ENCODE peak calls at places on chromosomes 11 and 22, in five cellular contexts. R is A549, Z is K562, A is SK-N-SH, U is GM12878. M is an unnamed sample.

GRCh38 chr11:69546735-69547370 is 65.4 kb downstream of the LINC01488 start:
- DNase-seq in R (no peak), Z (no peak), A (no peak), U (peak), M (no peak)

GRCh38 chr22:35620624-35621245 is 3.6 kb upstream of the MB start:
- DNase-seq in R (no peak), Z (no peak), A (peak), U (no peak), M (peak)

GRCh38 chr11:59865031-59865430 is 1.3 kb downstream of the TCN1 start:
- DNase-seq in R (no peak), Z (no peak), A (no peak), U (no peak), M (no peak)

GRCh38 chr22:35805466-35805865 is 87.8 kb downstream of the APOL5 start:
- DNase-seq in R (no peak), Z (no peak), A (no peak), U (no peak), M (no peak)

GRCh38 chr11:114773541-114774338 is 95.4 kb downstream of the NXPE2 start:
- DNase-seq in R (no peak), Z (no peak), A (no peak), U (no peak), M (no peak)

GRCh38 chr11:79242616-79243015 is 198.2 kb downstream of the TENM4 start:
- DNase-seq in R (no peak), Z (no peak), A (no peak), U (no peak), M (no peak)

GRCh38 chr11:76769071-76769560 is 14.0 kb upstream of the TSKU start:
- DNase-seq in R (no peak), Z (no peak), A (no peak), U (no peak), M (peak)

GRCh38 chr11:17855531-17856290 is 121.1 kb downstream of the KCNC1 start:
- DNase-seq in R (no peak), Z (no peak), A (no peak), U (no peak), M (no peak)

GRCh38 chr11:19968860-19969259 is 191.4 kb downstream of the DBX1 start:
- DNase-seq in R (no peak), Z (no peak), A (no peak), U (no peak), M (no peak)

GRCh38 chr11:122748968-122749687 is 89.2 kb upstream of the CRTAM start:
- DNase-seq in R (no peak), Z (no peak), A (no peak), U (peak), M (peak)

GRCh38 chr11:116420770-116421528 is 351.8 kb downstream of the BUD13 start:
- DNase-seq in R (no peak), Z (no peak), A (no peak), U (no peak), M (no peak)

GRCh38 chr11:64231536-64231935 is 1.2 kb downstream of the DNAJC4 start:
- DNase-seq in R (no peak), Z (no peak), A (no peak), U (no peak), M (no peak)

GRCh38 chr22:46055176-46055850 is 78.4 kb upstream of the WNT7B start:
- DNase-seq in R (no peak), Z (no peak), A (peak), U (no peak), M (no peak)

GRCh38 chr22:41267958-41268357 is 18.0 kb downstream of the RANGAP1 start:
- DNase-seq in R (no peak), Z (no peak), A (no peak), U (no peak), M (no peak)

GRCh38 chr11:77253690-77254089 is 47.8 kb downstream of the GDPD4 start:
- DNase-seq in R (no peak), Z (no peak), A (no peak), U (no peak), M (no peak)

GRCh38 chr22:23698094-23698493 is 7.3 kb downstream of the RGL4 start:
- DNase-seq in R (no peak), Z (no peak), A (no peak), U (no peak), M (no peak)

GRCh38 chr22:22141771-22142591 is 102.6 kb upstream of the VPREB1 start:
- DNase-seq in R (no peak), Z (no peak), A (no peak), U (no peak), M (no peak)

GRCh38 chr11:114197799-114198500 is 98.2 kb upstream of the NNMT start:
- DNase-seq in R (no peak), Z (no peak), A (no peak), U (no peak), M (peak)

GRCh38 chr22:39229688-39230260 is 15.0 kb downstream of the PDGFB start:
- DNase-seq in R (no peak), Z (no peak), A (no peak), U (no peak), M (no peak)

GRCh38 chr11:118152552-118153471 is at the start of gene SCN4B:
- DNase-seq in R (peak), Z (peak), A (peak), U (no peak), M (peak)

GRCh38 chr11:13339196-13340153 is 61.9 kb downstream of the BMAL1 start:
- DNase-seq in R (peak), Z (no peak), A (no peak), U (no peak), M (peak)

GRCh38 chr11:117734596-117734995 is 62.4 kb downstream of the DSCAML1 start:
- DNase-seq in R (no peak), Z (no peak), A (peak), U (no peak), M (no peak)

GRCh38 chr11:27934830-27935145 is 173.2 kb downstream of the KIF18A start:
- DNase-seq in R (peak), Z (no peak), A (peak), U (no peak), M (peak)

GRCh38 chr11:28581286-28582242 is 473.4 kb downstream of the METTL15 start:
- DNase-seq in R (no peak), Z (no peak), A (no peak), U (no peak), M (peak)

GRCh38 chr11:13168281-13168680 is 109.3 kb upstream of the BMAL1 start:
- DNase-seq in R (no peak), Z (no peak), A (no peak), U (no peak), M (no peak)

GRCh38 chr11:124421043-124421442 is 3.6 kb downstream of the OR8B4 start:
- DNase-seq in R (no peak), Z (no peak), A (no peak), U (no peak), M (no peak)

GRCh38 chr11:114522818-114523217 is 36.9 kb downstream of the NXPE1 start:
- DNase-seq in R (no peak), Z (no peak), A (no peak), U (no peak), M (no peak)

GRCh38 chr11:72373163-72373562 is 61.2 kb downstream of the CLPB start:
- DNase-seq in R (no peak), Z (no peak), A (no peak), U (no peak), M (no peak)

GRCh38 chr22:38097557-38098409 is 12.7 kb downstream of the BAIAP2L2 start:
- DNase-seq in R (no peak), Z (peak), A (no peak), U (no peak), M (peak)

GRCh38 chr11:45079943-45080719 is 66.3 kb upstream of the PRDM11 start:
- DNase-seq in R (no peak), Z (no peak), A (no peak), U (no peak), M (no peak)

GRCh38 chr11:67996051-67996450 is 7.8 kb downstream of the UNC93B1 start:
- DNase-seq in R (no peak), Z (peak), A (no peak), U (no peak), M (no peak)

GRCh38 chr11:60303661-60304060 is 23.2 kb downstream of the MS4A4A start:
- DNase-seq in R (no peak), Z (no peak), A (no peak), U (no peak), M (no peak)

GRCh38 chr22:46524203-46524740 is 13.1 kb downstream of the CELSR1 start:
- DNase-seq in R (no peak), Z (no peak), A (no peak), U (no peak), M (no peak)

GRCh38 chr22:38243007-38243775 is 29.6 kb downstream of the TMEM184B start:
- DNase-seq in R (no peak), Z (no peak), A (no peak), U (no peak), M (peak)

GRCh38 chr22:19762315-19763140 is 1.9 kb downstream of the TBX1 start:
- DNase-seq in R (no peak), Z (no peak), A (no peak), U (no peak), M (no peak)

GRCh38 chr22:50701076-50701419 is 28.4 kb downstream of the SHANK3 start:
- DNase-seq in R (no peak), Z (no peak), A (no peak), U (no peak), M (no peak)

GRCh38 chr22:30224161-30224857 is 22.2 kb downstream of the LIF start:
- DNase-seq in R (peak), Z (no peak), A (no peak), U (peak), M (no peak)

GRCh38 chr11:16114451-16114850 is 241.9 kb downstream of the SOX6 start:
- DNase-seq in R (no peak), Z (no peak), A (no peak), U (no peak), M (no peak)

DNA sequence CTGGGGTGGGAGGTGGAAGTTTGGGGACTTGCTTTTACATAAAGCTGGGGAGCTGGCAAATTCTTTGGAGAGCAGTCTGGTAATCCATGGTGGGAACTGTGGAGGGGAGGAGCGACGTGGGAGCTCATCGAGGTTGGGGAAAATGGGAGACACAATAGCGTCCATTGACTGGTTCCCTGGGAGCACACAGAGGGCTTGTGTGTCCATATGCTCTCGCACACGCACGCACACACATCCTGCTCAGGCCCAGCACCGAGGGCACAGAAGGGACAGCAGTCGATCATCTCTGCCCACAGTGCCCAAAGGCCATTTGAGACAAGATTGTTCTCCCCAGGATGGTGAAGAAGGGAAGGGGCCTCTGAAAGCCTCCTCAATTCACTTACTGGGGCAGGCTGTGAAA is 53.7 kb downstream of the FBXO7 start:
- DNase-seq in R (no peak), Z (no peak), A (no peak), U (no peak), M (no peak)
- TF ChIP-seq SMC3 in R (no peak), Z (no peak), A (no peak), U (no peak), M (no peak)

DNA sequence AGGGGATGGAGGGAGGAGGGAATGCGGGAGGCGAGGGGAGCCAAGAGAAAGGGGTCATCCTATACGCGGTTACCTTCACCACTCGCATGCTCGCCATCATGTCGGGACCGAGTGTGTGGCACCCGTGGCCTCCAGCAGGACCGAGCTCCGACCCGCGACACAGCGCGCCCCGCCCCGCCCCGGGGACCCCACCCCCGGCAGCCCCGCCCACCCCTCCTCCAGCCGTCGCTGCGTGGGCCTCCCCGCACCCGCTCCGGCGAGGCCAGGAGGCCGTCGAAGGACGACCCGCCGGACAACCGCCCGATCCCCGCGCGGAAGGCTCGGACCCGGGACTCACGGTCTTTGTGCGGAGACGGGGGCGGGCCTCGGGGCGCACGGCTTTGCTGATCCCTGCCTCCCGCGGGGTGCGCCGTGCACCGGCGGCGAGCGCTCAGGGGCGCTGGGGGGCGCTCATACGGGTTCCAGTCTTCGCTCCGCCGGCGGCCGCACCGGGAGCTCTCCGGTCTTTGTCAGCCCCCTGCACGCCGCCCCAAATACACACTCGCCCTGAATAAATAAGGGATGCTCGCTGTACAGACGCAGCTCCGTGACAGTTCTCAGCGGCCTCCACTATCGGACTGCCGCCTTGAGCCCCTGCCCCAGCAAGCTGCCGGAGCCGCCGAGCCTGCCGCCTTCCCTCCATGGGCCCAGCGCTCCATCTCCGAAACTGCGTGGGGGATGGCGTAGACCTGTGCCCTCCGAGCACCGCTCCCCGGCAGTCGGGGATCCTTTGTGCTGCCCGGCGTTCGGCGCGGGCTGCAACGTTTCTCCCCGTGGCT is at the start of gene UBE2L6:
- DNase-seq in R (peak), Z (peak), A (peak), U (no peak), M (no peak)
- TF ChIP-seq RCOR1 in R (no peak), Z (no peak), A (no peak), U (peak), M (no peak)

GRCh38 chr11:1090600-1091331 is 16.1 kb downstream of the MUC2 start:
- DNase-seq in R (no peak), Z (no peak), A (no peak), U (no peak), M (no peak)

GRCh38 chr11:1089738-1090599 is 15.3 kb downstream of the MUC2 start:
- DNase-seq in R (no peak), Z (no peak), A (no peak), U (no peak), M (no peak)

GRCh38 chr11:1092919-1093318 is 18.2 kb downstream of the MUC2 start:
- DNase-seq in R (no peak), Z (no peak), A (no peak), U (no peak), M (no peak)

GRCh38 chr11:1091332-1092083 is 16.8 kb downstream of the MUC2 start:
- DNase-seq in R (no peak), Z (no peak), A (no peak), U (no peak), M (no peak)

GRCh38 chr11:1092145-1092670 is 17.5 kb downstream of the MUC2 start:
- DNase-seq in R (no peak), Z (no peak), A (no peak), U (no peak), M (no peak)
- TF ChIP-seq SMC3 in R (no peak), Z (no peak), A (no peak), U (no peak), M (no peak)

DNA sequence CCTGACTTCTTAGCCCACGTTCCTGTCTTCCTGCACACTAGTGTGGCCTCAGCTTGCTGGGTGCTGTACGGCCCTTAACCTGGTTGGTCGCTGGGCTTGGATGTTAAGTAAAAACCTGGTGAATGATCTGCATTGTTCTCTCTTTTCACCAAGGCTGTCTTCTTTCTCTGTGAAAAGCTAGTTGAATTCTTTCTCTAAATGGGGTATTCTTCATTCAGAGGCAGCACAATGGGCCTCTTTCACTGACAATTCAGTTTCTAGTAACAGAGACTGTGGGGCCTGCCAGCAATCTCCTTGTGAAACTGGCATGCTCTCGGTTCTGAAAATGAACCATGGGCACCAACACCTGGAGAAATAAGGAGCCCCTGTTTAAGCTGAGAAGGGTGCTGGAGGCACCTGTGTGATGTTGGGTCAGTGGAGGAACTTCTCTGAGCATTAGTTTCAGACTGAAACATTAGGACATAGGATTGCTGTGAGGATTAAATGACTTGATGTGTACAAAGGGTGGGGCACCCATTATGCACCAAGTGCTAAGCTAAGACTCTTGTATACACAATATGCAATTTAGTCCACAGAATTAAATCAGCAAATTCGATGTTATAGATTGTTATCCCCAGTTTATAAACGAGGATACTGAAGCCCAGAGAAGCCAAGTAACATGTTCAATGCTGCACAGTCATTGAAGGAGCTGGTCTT is 33.1 kb upstream of the ELF5 start:
- DNase-seq in R (no peak), Z (no peak), A (no peak), U (no peak), M (no peak)
- TF ChIP-seq RCOR1 in R (no peak), Z (no peak), A (no peak), U (no peak), M (no peak)

M was measured in IMR-90.